ENCODE peak calls at places on chromosome 2, in ten cellular contexts. G is GM12891, O is H1, U is vagina, T is HCT116, A is Panc1, J is breast epithelium, D is sigmoid colon, P is K562, H is GM23338. W is an unnamed sample.
A peak's percentile ranks its signal among the peaks of the same experiment; 100 is the strongest.

GRCh38 chr2:188524519-188525113 is 232.9 kb downstream of the GULP1 start:
- DNase-seq in U (no peak), H (peak; percentile 68), P (peak; percentile 19), D (no peak), O (no peak), J (no peak), A (no peak), T (peak; percentile 22), G (no peak), W (no peak)

GRCh38 chr2:8424997-8425900 is 256.6 kb upstream of the ID2 start:
- DNase-seq in D (peak; percentile 44), G (peak; percentile 27), A (no peak), J (no peak), U (no peak), H (no peak), O (no peak), T (no peak), P (no peak), W (no peak)

GRCh38 chr2:67214585-67215184 is 182.4 kb upstream of the ETAA1 start:
- DNase-seq in T (no peak), A (no peak), D (no peak), H (no peak), G (no peak), U (no peak), J (no peak), P (no peak), O (no peak), W (no peak)

GRCh38 chr2:215772003-215772402 is 241.3 kb downstream of the MREG start:
- DNase-seq in P (no peak), T (no peak), A (no peak), G (no peak), H (peak; percentile 12), O (no peak), D (no peak), J (no peak), U (no peak), W (no peak)

GRCh38 chr2:169828141-169828811 is 1.0 kb downstream of the UBR3 start:
- DNase-seq in H (peak; percentile 27), P (peak; percentile 70), T (no peak), A (no peak), G (peak; percentile 49), U (no peak), O (no peak), D (peak; percentile 71), J (no peak), W (no peak)

GRCh38 chr2:226185613-226186211 is 613.9 kb downstream of the IRS1 start:
- DNase-seq in H (no peak), U (no peak), G (no peak), A (peak; percentile 7), J (no peak), O (no peak), T (peak; percentile 84), D (no peak), P (no peak), W (no peak)

GRCh38 chr2:84805250-84805917 is 75.5 kb downstream of the TRABD2A start:
- DNase-seq in J (no peak), P (no peak), A (no peak), O (no peak), U (no peak), G (no peak), T (no peak), D (no peak), H (no peak), W (no peak)

GRCh38 chr2:35989523-35989922 is 366.1 kb upstream of the CRIM1 start:
- DNase-seq in O (no peak), A (no peak), D (no peak), H (peak; percentile 13), U (no peak), P (no peak), J (no peak), G (no peak), T (no peak), W (no peak)

GRCh38 chr2:196887431-196887830 is 39.1 kb downstream of the PGAP1 start:
- DNase-seq in U (no peak), H (no peak), P (no peak), D (no peak), O (no peak), G (no peak), A (no peak), J (no peak), T (no peak), W (no peak)

GRCh38 chr2:121400206-121400605 is 115.2 kb upstream of the TFCP2L1 start:
- DNase-seq in G (no peak), D (no peak), H (no peak), J (no peak), T (no peak), A (no peak), U (no peak), P (no peak), O (no peak), W (no peak)

GRCh38 chr2:128318776-128319456 is at the start of gene HS6ST1:
- DNase-seq in G (peak; percentile 83), D (peak; percentile 91), J (peak; percentile 81), O (peak; percentile 95), H (peak; percentile 91), T (peak; percentile 24), P (peak; percentile 89), U (no peak), A (no peak), W (peak; percentile 92)

GRCh38 chr2:239763433-239764097 is 261.6 kb downstream of the NDUFA10 start:
- DNase-seq in D (peak; percentile 37), U (no peak), J (peak; percentile 28), A (no peak), P (no peak), G (no peak), H (peak; percentile 20), O (no peak), T (no peak), W (no peak)

GRCh38 chr2:5524551-5524950 is 167.6 kb upstream of the SOX11 start:
- DNase-seq in P (no peak), H (no peak), O (no peak), U (no peak), A (no peak), T (no peak), D (no peak), G (no peak), J (no peak), W (peak; percentile 50)

GRCh38 chr2:225668606-225669266 is 269.2 kb downstream of the NYAP2 start:
- DNase-seq in H (peak; percentile 69), D (no peak), T (peak; percentile 72), A (no peak), O (no peak), G (peak; percentile 25), J (no peak), U (no peak), P (peak; percentile 18), W (no peak)

GRCh38 chr2:3266727-3267548 is 110.7 kb downstream of the EIPR1 start:
- DNase-seq in O (peak; percentile 45), G (no peak), J (no peak), A (no peak), U (peak; percentile 90), H (no peak), D (no peak), P (no peak), T (no peak), W (no peak)

GRCh38 chr2:216632952-216633615 is at the start of gene IGFBP2:
- DNase-seq in H (peak; percentile 95), G (no peak), O (peak; percentile 83), A (no peak), J (no peak), U (no peak), T (peak; percentile 41), D (no peak), P (no peak), W (no peak)

GRCh38 chr2:239223029-239223329 is 177.8 kb downstream of the HDAC4 start:
- DNase-seq in H (no peak), O (no peak), T (no peak), J (no peak), D (no peak), P (no peak), A (no peak), G (no peak), U (no peak), W (no peak)

GRCh38 chr2:28437918-28438317 is 45.3 kb downstream of the FOSL2 start:
- DNase-seq in J (no peak), H (no peak), A (no peak), G (no peak), U (no peak), D (peak; percentile 32), T (no peak), O (no peak), P (no peak), W (no peak)
- TF ChIP-seq POLR2AphosphoS5 in J (no peak), H (no peak), A (no peak), G (no peak), U (no peak), D (no peak), T (no peak), O (no peak), P (no peak), W (no peak)

DNA sequence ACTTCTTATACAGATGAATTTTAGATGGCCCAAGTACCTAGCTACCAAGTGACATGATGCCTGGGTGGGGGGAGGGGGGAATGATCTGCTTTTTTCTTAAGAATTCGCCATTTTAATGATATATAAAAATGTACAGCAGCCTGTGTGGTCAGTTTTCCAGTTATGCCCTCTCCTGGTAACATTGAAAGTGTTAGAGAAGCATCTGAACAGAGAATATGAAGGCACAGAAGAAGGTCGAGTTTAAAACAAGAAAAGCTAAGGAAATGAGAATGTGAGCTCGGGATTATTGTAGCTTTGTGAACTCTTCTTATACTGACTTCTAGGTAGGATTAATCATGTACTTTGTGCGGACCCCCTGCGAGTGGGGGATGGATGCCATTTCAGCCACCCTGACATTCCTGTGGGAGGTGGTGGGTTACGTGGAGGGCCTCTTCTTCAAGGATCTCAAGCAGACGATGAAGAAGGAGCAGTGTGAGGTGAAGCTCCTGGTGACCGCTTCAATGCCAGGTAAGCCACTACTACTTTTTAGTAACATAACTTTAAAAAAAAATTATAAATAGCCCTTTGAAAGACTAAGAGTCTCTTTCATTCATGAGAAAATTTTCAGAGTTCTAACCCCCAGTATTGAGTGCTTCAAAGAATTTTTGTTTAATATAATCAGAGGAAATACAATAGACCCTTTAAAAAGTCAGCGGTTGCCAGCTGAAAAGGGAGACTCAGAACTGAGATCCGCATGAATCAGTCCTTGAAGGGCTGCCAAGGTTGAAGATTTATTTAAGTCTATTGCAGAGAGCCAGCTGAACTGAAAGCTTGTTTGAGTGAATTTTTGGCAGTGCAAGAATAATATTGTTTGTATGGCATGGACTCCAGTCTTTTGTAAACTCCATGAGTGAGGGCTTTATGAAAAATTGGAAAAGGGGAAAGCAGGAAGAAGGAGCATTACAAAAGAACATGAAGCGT is 68.7 kb upstream of the RPE start:
- DNase-seq in J (no peak), U (no peak), T (no peak), D (no peak), A (no peak), G (no peak), O (no peak), P (no peak), H (no peak), W (no peak)
- TF ChIP-seq POLR2AphosphoS5 in J (no peak), U (no peak), T (no peak), D (no peak), A (no peak), G (no peak), O (no peak), P (no peak), H (no peak), W (no peak)

GRCh38 chr2:116317111-116317510 is 1497.4 kb upstream of the DDX18 start:
- DNase-seq in O (no peak), A (no peak), T (no peak), U (no peak), J (no peak), H (no peak), D (no peak), G (no peak), P (no peak), W (no peak)
- TF ChIP-seq POLR2AphosphoS5 in O (no peak), A (no peak), T (no peak), U (no peak), J (no peak), H (no peak), D (no peak), G (no peak), P (no peak), W (no peak)

GRCh38 chr2:241771286-241772062 is 5.1 kb upstream of the GAL3ST2 start:
- DNase-seq in P (peak; percentile 8), U (peak; percentile 92), O (peak; percentile 52), D (peak; percentile 81), T (no peak), J (no peak), A (no peak), G (peak; percentile 60), H (no peak), W (no peak)
- TF ChIP-seq POLR2AphosphoS5 in P (no peak), U (no peak), O (no peak), D (no peak), T (no peak), J (no peak), A (no peak), G (no peak), H (no peak), W (peak; percentile 8)